ENCODE peak calls at places on chromosomes 11 and 22, in eight cellular contexts. M, C, O, N, S, R, X and P are unnamed samples.

GRCh38 chr22:42939451-42939881 is 75.5 kb downstream of the PACSIN2 start:
- DNase-seq in O (peak), R (peak), C (no peak), X (no peak), S (no peak), M (no peak), N (no peak), P (no peak)

GRCh38 chr11:64564947-64565889 is 25.8 kb upstream of the SLC22A12 start:
- DNase-seq in R (no peak), N (no peak), M (no peak), O (peak), X (no peak), S (no peak), C (no peak), P (no peak)

GRCh38 chr11:31820438-31820818 is 9.3 kb upstream of the PAX6 start:
- DNase-seq in X (no peak), C (peak), M (no peak), N (no peak), S (peak), R (no peak), O (no peak), P (no peak)

GRCh38 chr11:31628111-31628510 is 118.5 kb downstream of the ELP4 start:
- DNase-seq in O (no peak), X (no peak), R (no peak), S (no peak), C (no peak), N (no peak), M (no peak), P (no peak)

GRCh38 chr11:96741068-96741467 is 351.3 kb downstream of the JRKL start:
- DNase-seq in S (no peak), O (no peak), X (no peak), N (no peak), C (no peak), R (no peak), M (no peak), P (no peak)

GRCh38 chr11:70567680-70568503 is 169.6 kb downstream of the CTTN start:
- DNase-seq in N (no peak), M (no peak), X (no peak), S (no peak), C (no peak), O (no peak), R (peak), P (peak)

GRCh38 chr11:77558380-77558779 is 31.4 kb upstream of the AQP11 start:
- DNase-seq in O (no peak), M (no peak), C (no peak), N (no peak), X (no peak), R (peak), S (no peak), P (no peak)

GRCh38 chr22:30806391-30806861 is 111.8 kb downstream of the OSBP2 start:
- DNase-seq in R (no peak), C (no peak), N (peak), O (peak), M (no peak), S (no peak), X (no peak), P (no peak)

GRCh38 chr11:126329644-126330200 is 25.8 kb upstream of the ST3GAL4 start:
- DNase-seq in X (no peak), R (no peak), N (no peak), M (no peak), S (no peak), O (no peak), C (no peak), P (no peak)

GRCh38 chr22:20117656-20118571 is 888 bp upstream of the TRMT2A start:
- DNase-seq in X (no peak), S (peak), R (peak), C (no peak), O (no peak), M (no peak), N (no peak), P (no peak)

GRCh38 chr11:69280451-69280850 is 13.5 kb upstream of the MYEOV start:
- DNase-seq in S (no peak), M (no peak), X (no peak), R (no peak), C (no peak), O (peak), N (no peak), P (no peak)
- TF ChIP-seq CTCF in S (no peak), M (no peak), X (no peak), R (no peak), C (no peak), O (no peak), N (no peak), P (no peak)

GRCh38 chr11:115503083-115503885 is 931 bp downstream of the CADM1 start:
- DNase-seq in C (peak), S (peak), N (no peak), M (no peak), O (peak), X (peak), R (peak), P (peak)

GRCh38 chr11:115505165-115505564 is 950 bp upstream of the CADM1 start:
- DNase-seq in N (no peak), O (no peak), M (no peak), R (no peak), X (no peak), C (no peak), S (no peak), P (peak)

GRCh38 chr11:115503886-115504278 is 333 bp downstream of the CADM1 start:
- DNase-seq in C (no peak), M (no peak), S (peak), O (no peak), X (no peak), N (no peak), R (no peak), P (no peak)

GRCh38 chr11:115502636-115503082 is 1.6 kb downstream of the CADM1 start:
- DNase-seq in C (no peak), S (no peak), R (no peak), O (no peak), X (peak), M (no peak), N (no peak), P (peak)

DNA sequence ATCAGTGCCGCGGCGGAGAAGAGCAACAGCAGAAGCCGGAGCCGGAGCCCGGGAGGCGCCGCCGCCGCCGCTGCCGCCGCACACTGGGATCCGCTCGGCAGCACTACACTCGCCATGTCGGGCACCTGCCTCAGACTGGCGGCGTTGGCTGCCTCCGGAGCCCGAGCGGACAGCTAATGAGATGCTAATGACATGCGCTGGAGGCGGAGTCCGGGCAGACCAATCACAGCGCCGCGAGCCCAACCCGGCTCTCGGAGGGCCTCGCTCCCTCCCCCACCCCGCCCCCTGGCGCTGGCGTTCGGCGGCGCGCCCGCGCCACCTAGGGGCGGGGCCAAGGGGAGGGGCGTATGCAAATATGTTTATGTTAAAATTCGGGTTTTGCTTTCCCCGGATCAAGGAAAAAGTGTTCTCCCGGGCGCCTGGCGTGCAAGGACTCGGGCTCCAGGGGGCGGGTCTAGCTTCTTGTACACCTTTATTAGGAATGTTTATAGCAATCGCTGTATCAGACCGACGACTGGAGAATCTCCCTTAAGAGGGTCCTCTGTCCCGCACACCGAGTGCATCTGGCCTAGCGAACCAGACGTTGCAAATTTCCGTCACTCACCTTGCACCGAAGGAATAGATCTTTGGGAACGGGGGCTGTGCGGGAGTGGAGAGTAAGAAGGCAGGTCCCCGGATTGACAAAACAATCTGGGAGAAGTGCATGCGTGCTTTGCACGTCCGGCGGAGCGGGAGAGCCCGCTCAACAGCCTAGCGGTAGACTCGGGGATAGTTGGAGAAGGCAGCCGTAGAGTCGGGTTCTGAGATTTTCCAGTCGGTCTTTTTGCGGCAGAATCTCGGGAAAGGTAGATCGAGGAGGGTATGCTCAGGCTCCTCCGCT is at the start of gene CADM1:
- DNase-seq in X (peak), S (peak), R (peak), N (no peak), M (peak), O (peak), C (peak), P (peak)
- TF ChIP-seq CTCF in X (peak), S (peak), R (no peak), N (no peak), M (peak), O (peak), C (peak), P (peak)

GRCh38 chr11:69102732-69103615 is 52.8 kb upstream of the SMIM38 start:
- DNase-seq in C (no peak), M (no peak), N (no peak), R (no peak), X (no peak), O (no peak), S (peak), P (no peak)
- TF ChIP-seq CTCF in C (no peak), M (no peak), N (peak), R (no peak), X (peak), O (peak), S (no peak), P (no peak)

GRCh38 chr11:63427971-63428508 is 58.5 kb downstream of the SLC22A9 start:
- DNase-seq in M (no peak), O (no peak), N (no peak), R (no peak), X (no peak), S (no peak), C (no peak), P (no peak)
- TF ChIP-seq CTCF in M (no peak), O (no peak), N (peak), R (no peak), X (peak), S (no peak), C (no peak), P (no peak)

GRCh38 chr11:35466058-35466457 is 46.7 kb upstream of the SLC1A2 start:
- DNase-seq in X (no peak), O (no peak), S (no peak), N (no peak), C (no peak), R (no peak), M (no peak), P (no peak)

GRCh38 chr11:35458846-35459245 is 39.5 kb upstream of the SLC1A2 start:
- DNase-seq in M (no peak), S (no peak), O (no peak), C (no peak), R (no peak), X (no peak), N (no peak), P (no peak)

GRCh38 chr11:35463211-35463810 is 44.0 kb upstream of the SLC1A2 start:
- DNase-seq in N (no peak), O (no peak), C (no peak), S (no peak), M (no peak), X (no peak), R (no peak), P (no peak)

GRCh38 chr11:35461917-35462316 is 42.6 kb upstream of the SLC1A2 start:
- DNase-seq in X (no peak), S (no peak), R (no peak), C (no peak), M (no peak), N (no peak), O (no peak), P (no peak)

DNA sequence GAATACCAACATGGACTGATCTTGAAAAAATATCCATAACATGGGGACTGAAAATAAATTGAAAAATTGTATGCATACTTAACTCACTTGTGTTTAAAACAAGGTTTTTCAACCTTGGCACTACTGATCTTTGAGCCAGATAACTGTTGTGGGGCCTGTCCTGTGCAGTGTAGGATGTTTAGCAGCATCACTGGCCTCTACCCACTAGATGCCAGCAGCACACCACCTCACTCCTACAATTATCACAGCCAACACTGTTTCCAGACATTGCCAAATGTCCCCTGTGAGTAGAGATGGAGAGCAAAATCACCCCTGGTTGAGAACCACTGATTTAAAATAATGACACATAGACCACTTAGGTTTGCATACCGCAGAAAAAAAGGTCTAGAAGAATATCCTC is 45.0 kb upstream of the SLC1A2 start:
- DNase-seq in S (no peak), M (no peak), R (no peak), C (no peak), X (no peak), O (no peak), N (no peak), P (peak)
- TF ChIP-seq CTCF in S (no peak), M (no peak), R (no peak), C (peak), X (peak), O (peak), N (peak), P (no peak)